ENCODE peak calls at places on chromosomes 11 and 22, in four cellular contexts. P is left lobe of liver, J is transverse colon, B is left kidney. X is an unnamed sample.
A peak's percentile ranks its signal among the peaks of the same experiment; 100 is the strongest.

GRCh38 chr11:134074346-134074745 is 5.5 kb downstream of the JAM3 start:
- DNase-seq in P (no peak), J (no peak), B (no peak), X (no peak)

GRCh38 chr11:93547768-93548167 is 4.6 kb upstream of the SMCO4 start:
- DNase-seq in P (no peak), J (no peak), B (peak; percentile 72), X (no peak)

GRCh38 chr11:33723238-33723881 is 12.9 kb downstream of the CD59 start:
- DNase-seq in P (no peak), J (no peak), B (no peak), X (peak; percentile 99)

GRCh38 chr22:19180740-19181410 is 2.3 kb upstream of the SLC25A1 start:
- DNase-seq in P (no peak), J (no peak), B (no peak), X (no peak)

GRCh38 chr11:65868076-65868667 is 4.4 kb downstream of the EFEMP2 start:
- DNase-seq in P (no peak), J (no peak), B (peak; percentile 35), X (no peak)

GRCh38 chr11:67272327-67273259 is 6.3 kb downstream of the GRK2 start:
- DNase-seq in P (no peak), J (peak; percentile 23), B (no peak), X (no peak)

GRCh38 chr22:38316340-38317236 is 645 bp downstream of the CSNK1E start:
- DNase-seq in P (no peak), J (peak; percentile 68), B (peak; percentile 83), X (peak; percentile 50)

GRCh38 chr11:108571001-108571400 is 22.6 kb downstream of the EXPH5 start:
- DNase-seq in P (no peak), J (peak; percentile 66), B (no peak), X (peak; percentile 67)

GRCh38 chr11:64742940-64743590 is 877 bp downstream of the RASGRP2 start:
- DNase-seq in P (peak; percentile 86), J (peak; percentile 80), B (peak; percentile 53), X (peak; percentile 38)

GRCh38 chr11:46330154-46330886 is 16.9 kb upstream of the DGKZ start:
- DNase-seq in P (no peak), J (no peak), B (peak; percentile 82), X (no peak)

GRCh38 chr11:95516786-95517185 is 272.8 kb downstream of the FAM76B start:
- DNase-seq in P (no peak), J (no peak), B (no peak), X (peak; percentile 36)

GRCh38 chr11:9075441-9076000 is 15.9 kb downstream of the SCUBE2 start:
- DNase-seq in P (no peak), J (no peak), B (no peak), X (no peak)

GRCh38 chr11:128802358-128802981 is 64.6 kb downstream of the KCNJ1 start:
- DNase-seq in P (no peak), J (no peak), B (peak; percentile 70), X (peak; percentile 30)

GRCh38 chr22:49103314-49104052 is 724.2 kb downstream of the BRD1 start:
- DNase-seq in P (no peak), J (no peak), B (peak; percentile 63), X (no peak)

GRCh38 chr11:97548280-97548679 is 1158.5 kb downstream of the JRKL start:
- DNase-seq in P (no peak), J (no peak), B (no peak), X (no peak)

GRCh38 chr11:106457727-106458126 is 380.3 kb downstream of the AASDHPPT start:
- DNase-seq in P (no peak), J (no peak), B (no peak), X (peak; percentile 14)

GRCh38 chr11:121437018-121437685 is 15.0 kb upstream of the SORL1 start:
- DNase-seq in P (no peak), J (no peak), B (no peak), X (peak; percentile 83)

GRCh38 chr11:20162824-20163777 is 2.8 kb upstream of the DBX1 start:
- DNase-seq in P (no peak), J (no peak), B (peak; percentile 82), X (no peak)

GRCh38 chr11:46009647-46010046 is 87.2 kb downstream of the LARGE2 start:
- DNase-seq in P (no peak), J (no peak), B (no peak), X (no peak)